ENCODE peak calls at places on chromosomes 11 and 22, in five cellular contexts. D, I, C, S and T are unnamed samples.

GRCh38 chr22:49894321-49895072 is 23.7 kb downstream of the ALG12 start:
- DNase-seq in D (no peak), I (no peak), C (peak; percentile 45), S (no peak), T (no peak)

GRCh38 chr11:105468154-105468553 is 141.7 kb upstream of the GRIA4 start:
- DNase-seq in D (no peak), I (no peak), C (no peak), S (no peak), T (no peak)

GRCh38 chr22:20173720-20174119 is 22.9 kb upstream of the CCDC188 start:
- DNase-seq in D (no peak), I (no peak), C (no peak), S (no peak), T (no peak)

GRCh38 chr11:8090756-8091155 is 9.7 kb downstream of the TUB start:
- DNase-seq in D (no peak), I (no peak), C (no peak), S (no peak), T (no peak)

GRCh38 chr22:44963055-44963454 is 46.8 kb downstream of the PHF21B start:
- DNase-seq in D (no peak), I (no peak), C (no peak), S (no peak), T (no peak)

GRCh38 chr11:251550-251949 is 14.8 kb downstream of the PSMD13 start:
- DNase-seq in D (no peak), I (no peak), C (no peak), S (no peak), T (no peak)

GRCh38 chr22:23716811-23717801 is 26.3 kb downstream of the RGL4 start:
- DNase-seq in D (peak; percentile 78), I (peak; percentile 84), C (peak; percentile 95), S (peak; percentile 96), T (peak; percentile 84)

GRCh38 chr22:24066872-24067271 is 55.8 kb downstream of the CABIN1 start:
- DNase-seq in D (no peak), I (no peak), C (peak; percentile 73), S (no peak), T (peak; percentile 30)

GRCh38 chr11:124470516-124471231 is 25.2 kb upstream of the OR8B8 start:
- DNase-seq in D (no peak), I (no peak), C (no peak), S (no peak), T (no peak)

GRCh38 chr11:49995559-49995958 is 13.2 kb upstream of the OR4C12 start:
- DNase-seq in D (peak; percentile 55), I (no peak), C (no peak), S (no peak), T (peak; percentile 1)

GRCh38 chr11:64207247-64208085 is 945 bp downstream of the FERMT3 start:
- DNase-seq in D (no peak), I (no peak), C (peak; percentile 86), S (peak; percentile 97), T (peak; percentile 97)

GRCh38 chr11:96567193-96567592 is 177.4 kb downstream of the JRKL start:
- DNase-seq in D (no peak), I (no peak), C (no peak), S (no peak), T (no peak)

GRCh38 chr11:119726585-119727522 is 2.1 kb downstream of the NECTIN1 start:
- DNase-seq in D (no peak), I (no peak), C (no peak), S (no peak), T (no peak)

GRCh38 chr11:68373810-68374501 is 61.6 kb downstream of the LRP5 start:
- DNase-seq in D (peak; percentile 52), I (no peak), C (no peak), S (no peak), T (no peak)

GRCh38 chr11:20156876-20157613 is 3.2 kb downstream of the DBX1 start:
- DNase-seq in D (no peak), I (no peak), C (no peak), S (no peak), T (no peak)

GRCh38 chr11:117884994-117885393 is 8.5 kb upstream of the FXYD6 start:
- DNase-seq in D (no peak), I (no peak), C (no peak), S (no peak), T (no peak)